ENCODE peak calls at places on chromosomes 12 and 14, in seven cellular contexts. W is H9, R is IMR-90, G is H1, L is mesendoderm, P is trophoblast cell, B is mesenchymal stem cell. S is an unnamed sample.

GRCh38 chr12:3717283-3717974 is 35.5 kb downstream of the CRACR2A start:
- DNase-seq in W (no peak), R (no peak), G (no peak), L (no peak), P (no peak), B (no peak), S (no peak)

GRCh38 chr12:6871052-6871957 is 1.8 kb downstream of the SPSB2 start:
- DNase-seq in W (peak), R (no peak), G (peak), L (peak), P (peak), B (peak), S (no peak)

GRCh38 chr12:48793696-48794095 is 4.8 kb upstream of the ADCY6 start:
- DNase-seq in W (no peak), R (no peak), G (no peak), L (no peak), P (no peak), B (no peak), S (no peak)

GRCh38 chr14:90726656-90727055 is 89.6 kb downstream of the TTC7B start:
- DNase-seq in W (peak), R (peak), G (no peak), L (peak), P (peak), B (peak), S (no peak)

GRCh38 chr12:107801150-107801549 is 26.6 kb downstream of the ASCL4 start:
- DNase-seq in W (no peak), R (peak), G (no peak), L (no peak), P (peak), B (no peak), S (no peak)

GRCh38 chr12:6280672-6281071 is 29.8 kb upstream of the PLEKHG6 start:
- DNase-seq in W (no peak), R (no peak), G (no peak), L (no peak), P (no peak), B (no peak), S (no peak)

GRCh38 chr12:99053599-99054362 is 408.7 kb downstream of the APAF1 start:
- DNase-seq in W (no peak), R (no peak), G (no peak), L (no peak), P (peak), B (no peak), S (no peak)

GRCh38 chr12:63978519-63978918 is 134.0 kb downstream of the SRGAP1 start:
- DNase-seq in W (no peak), R (peak), G (no peak), L (no peak), P (peak), B (peak), S (no peak)

GRCh38 chr14:84458881-84459280 is 1071.1 kb upstream of the FLRT2 start:
- DNase-seq in W (no peak), R (no peak), G (no peak), L (no peak), P (no peak), B (no peak), S (no peak)

GRCh38 chr12:120094485-120094884 is 22.1 kb downstream of the RAB35 start:
- DNase-seq in W (no peak), R (no peak), G (no peak), L (no peak), P (no peak), B (no peak), S (no peak)

GRCh38 chr14:60648934-60649814 is at the start of gene SIX1:
- DNase-seq in W (peak), R (peak), G (peak), L (peak), P (peak), B (peak), S (peak)

GRCh38 chr14:57831981-57832380 is 33.9 kb downstream of the SLC35F4 start:
- DNase-seq in W (peak), R (no peak), G (no peak), L (peak), P (no peak), B (no peak), S (peak)

GRCh38 chr12:130838951-130839769 is at the start of gene STX2:
- DNase-seq in W (peak), R (peak), G (peak), L (peak), P (peak), B (peak), S (peak)

GRCh38 chr14:96509457-96510090 is 7.4 kb downstream of the PAPOLA start:
- DNase-seq in W (no peak), R (no peak), G (no peak), L (no peak), P (no peak), B (no peak), S (no peak)

GRCh38 chr14:68633131-68633991 is 159.5 kb downstream of the ZFP36L1 start:
- DNase-seq in W (peak), R (no peak), G (peak), L (no peak), P (no peak), B (no peak), S (no peak)

GRCh38 chr14:63155511-63156189 is 48.6 kb upstream of the RHOJ start:
- DNase-seq in W (no peak), R (peak), G (no peak), L (no peak), P (peak), B (no peak), S (no peak)

GRCh38 chr14:46999661-47000060 is 348.1 kb upstream of the RPL10L start:
- DNase-seq in W (no peak), R (no peak), G (no peak), L (no peak), P (no peak), B (no peak), S (no peak)

GRCh38 chr14:77303417-77304156 is 17.1 kb downstream of the POMT2 start:
- DNase-seq in W (no peak), R (peak), G (no peak), L (peak), P (peak), B (peak), S (no peak)

GRCh38 chr12:121523741-121524140 is 57.1 kb downstream of the KDM2B start:
- DNase-seq in W (no peak), R (no peak), G (no peak), L (no peak), P (no peak), B (no peak), S (no peak)

GRCh38 chr12:48973992-48974673 is 2.6 kb upstream of the WNT10B start:
- DNase-seq in W (peak), R (peak), G (peak), L (no peak), P (peak), B (peak), S (no peak)

GRCh38 chr12:54622463-54623183 is 12.1 kb downstream of the LACRT start:
- DNase-seq in W (no peak), R (peak), G (no peak), L (no peak), P (peak), B (no peak), S (no peak)

GRCh38 chr12:103282124-103282523 is 213.6 kb downstream of the C12orf42 start:
- DNase-seq in W (no peak), R (no peak), G (no peak), L (no peak), P (no peak), B (no peak), S (no peak)

GRCh38 chr12:124369055-124369900 is 74.4 kb downstream of the RFLNA start:
- DNase-seq in W (no peak), R (peak), G (no peak), L (no peak), P (peak), B (peak), S (no peak)

GRCh38 chr14:27253946-27254345 is 656.1 kb upstream of the NOVA1 start:
- DNase-seq in W (no peak), R (no peak), G (no peak), L (no peak), P (no peak), B (no peak), S (no peak)

GRCh38 chr12:47396902-47397663 is 308.7 kb downstream of the RPAP3 start:
- DNase-seq in W (no peak), R (no peak), G (no peak), L (no peak), P (no peak), B (no peak), S (no peak)

GRCh38 chr14:88346048-88346639 is 23.1 kb upstream of the KCNK10 start:
- DNase-seq in W (no peak), R (no peak), G (no peak), L (no peak), P (no peak), B (no peak), S (no peak)

GRCh38 chr14:73176673-73177072 is 40.4 kb downstream of the PSEN1 start:
- DNase-seq in W (no peak), R (no peak), G (no peak), L (no peak), P (no peak), B (peak), S (no peak)

GRCh38 chr14:79451601-79452000 is 759.7 kb downstream of the DIO2 start:
- DNase-seq in W (no peak), R (no peak), G (no peak), L (no peak), P (no peak), B (no peak), S (no peak)

GRCh38 chr12:39372929-39373328 is 70.0 kb downstream of the KIF21A start:
- DNase-seq in W (no peak), R (no peak), G (no peak), L (no peak), P (no peak), B (no peak), S (no peak)

GRCh38 chr12:69620921-69621320 is 10.2 kb upstream of the LRRC10 start:
- DNase-seq in W (no peak), R (no peak), G (no peak), L (no peak), P (peak), B (no peak), S (no peak)

GRCh38 chr12:131920902-131921840 is 7.9 kb upstream of the PUS1 start:
- DNase-seq in W (no peak), R (no peak), G (no peak), L (no peak), P (no peak), B (no peak), S (no peak)

GRCh38 chr14:66315548-66315947 is 170.6 kb upstream of the CCDC196 start:
- DNase-seq in W (peak), R (no peak), G (peak), L (peak), P (no peak), B (no peak), S (no peak)

GRCh38 chr12:4036872-4037271 is 163.7 kb upstream of the PARP11 start:
- DNase-seq in W (no peak), R (no peak), G (no peak), L (no peak), P (no peak), B (no peak), S (no peak)

GRCh38 chr12:122961551-122962329 is 4.5 kb downstream of the ABCB9 start:
- DNase-seq in W (no peak), R (no peak), G (no peak), L (no peak), P (no peak), B (no peak), S (no peak)
- H3K23ac ChIP-seq in W (no peak), R (no peak), G (no peak), L (no peak), P (no peak), B (no peak), S (no peak)

DNA sequence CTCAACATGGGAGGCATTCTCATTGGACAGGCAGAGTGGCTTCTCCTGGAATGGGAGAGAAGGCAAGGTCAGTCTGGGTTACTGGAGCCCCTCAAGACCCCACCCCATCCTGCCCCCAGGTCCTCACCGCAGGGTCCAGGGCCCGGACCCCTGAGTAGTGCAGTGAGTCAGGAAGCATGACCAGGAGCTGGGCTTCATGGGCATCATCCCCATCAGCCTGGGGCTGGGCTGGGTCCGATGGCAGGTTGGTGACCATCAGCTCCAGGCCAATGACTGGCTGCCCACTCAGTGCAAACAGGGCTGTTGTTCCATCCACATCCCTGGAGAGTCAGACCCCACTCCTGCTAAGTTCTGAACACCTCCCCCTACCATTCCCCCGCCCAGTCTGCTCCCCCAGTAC is 13.1 kb downstream of the ITGA7 start:
- DNase-seq in W (no peak), R (no peak), G (no peak), L (no peak), P (no peak), B (no peak), S (no peak)
- H4K8ac ChIP-seq in W (no peak), R (no peak), G (no peak), L (no peak), P (no peak), B (no peak), S (no peak)

GRCh38 chr12:52245962-52246577 is 13.0 kb downstream of the KRT7 start:
- DNase-seq in W (no peak), R (no peak), G (no peak), L (no peak), P (peak), B (no peak), S (no peak)

GRCh38 chr12:52247622-52248540 is 14.8 kb downstream of the KRT7 start:
- DNase-seq in W (peak), R (no peak), G (no peak), L (no peak), P (peak), B (no peak), S (no peak)

GRCh38 chr12:52248541-52249035 is 15.5 kb downstream of the KRT7 start:
- DNase-seq in W (peak), R (no peak), G (no peak), L (no peak), P (peak), B (no peak), S (no peak)

GRCh38 chr12:52245259-52245961 is 12.4 kb downstream of the KRT7 start:
- DNase-seq in W (peak), R (no peak), G (no peak), L (no peak), P (peak), B (no peak), S (no peak)

DNA sequence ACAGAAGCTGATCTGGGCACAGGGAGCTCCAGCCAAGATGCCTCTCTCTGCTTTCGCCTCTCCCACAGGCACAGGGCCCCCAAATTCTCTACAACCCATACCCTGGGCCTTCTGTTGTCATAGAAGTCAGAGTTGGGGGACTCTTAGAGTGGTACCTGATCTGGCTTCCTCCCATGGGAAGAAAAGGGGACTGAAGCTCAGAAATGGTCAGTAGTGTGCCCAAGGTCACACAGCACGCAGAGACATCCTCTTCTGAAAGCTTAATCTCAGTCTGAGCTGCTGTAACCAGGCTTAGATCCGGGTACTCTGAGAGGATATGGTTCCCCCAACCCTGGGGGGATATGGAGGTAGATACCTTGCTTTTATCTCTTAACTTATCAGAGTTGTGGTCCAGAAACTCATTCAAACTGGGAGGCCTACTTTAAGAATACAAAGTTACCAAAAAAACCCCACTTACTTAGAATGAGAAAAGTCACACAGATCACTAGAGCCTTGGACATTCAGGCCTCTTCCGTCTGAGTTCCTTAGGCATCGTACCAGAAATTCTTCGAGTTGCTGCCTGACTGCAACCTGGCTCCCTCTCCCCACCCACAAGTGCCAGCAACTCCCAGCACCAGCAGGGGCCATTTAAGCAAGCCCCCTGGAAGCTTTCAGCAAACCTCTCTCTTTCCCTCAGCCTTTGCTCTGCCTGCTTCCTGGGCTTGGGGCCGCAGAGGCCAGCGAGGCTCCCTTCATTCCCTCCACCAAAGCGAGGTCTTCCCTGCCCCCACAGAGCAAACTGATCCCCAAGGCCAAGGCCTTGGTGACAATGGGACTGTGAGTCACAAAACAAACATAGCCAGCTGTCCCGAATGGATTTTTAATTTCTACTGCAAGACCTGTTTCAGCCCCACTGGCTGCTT is 13.9 kb downstream of the KRT7 start:
- DNase-seq in W (no peak), R (no peak), G (no peak), L (peak), P (peak), B (no peak), S (no peak)
- H3K23ac ChIP-seq in W (no peak), R (no peak), G (no peak), L (no peak), P (no peak), B (no peak), S (no peak)

DNA sequence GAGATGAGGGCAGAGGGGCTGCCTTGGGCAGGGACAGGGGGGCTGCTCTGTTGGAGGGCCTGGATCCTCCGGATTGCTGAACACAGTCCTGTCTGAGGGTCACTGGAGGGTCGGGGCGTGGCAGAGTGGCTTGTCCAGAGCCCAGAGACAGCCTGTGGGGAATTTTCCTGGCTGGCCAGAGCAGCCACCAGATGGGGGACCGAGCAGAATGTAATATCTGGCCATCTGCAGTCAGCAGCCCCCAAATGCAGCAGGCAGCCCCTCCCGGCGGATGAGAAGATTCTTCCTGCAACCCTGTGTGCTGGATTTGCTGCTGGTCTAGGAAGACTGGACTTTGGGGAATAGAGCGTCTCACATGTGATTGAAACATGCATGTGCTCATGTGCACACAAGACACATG is 23.3 kb upstream of the NOS1 start:
- DNase-seq in W (no peak), R (no peak), G (no peak), L (no peak), P (no peak), B (no peak), S (no peak)
- H4K8ac ChIP-seq in W (no peak), R (no peak), G (no peak), L (no peak), P (no peak), B (no peak), S (no peak)

GRCh38 chr14:22155582-22155981 is 433.4 kb downstream of the DAD1 start:
- DNase-seq in W (no peak), R (no peak), G (no peak), L (no peak), P (peak), B (no peak), S (no peak)
- H3K23ac ChIP-seq in W (no peak), R (no peak), G (no peak), L (no peak), P (no peak), B (no peak), S (no peak)

DNA sequence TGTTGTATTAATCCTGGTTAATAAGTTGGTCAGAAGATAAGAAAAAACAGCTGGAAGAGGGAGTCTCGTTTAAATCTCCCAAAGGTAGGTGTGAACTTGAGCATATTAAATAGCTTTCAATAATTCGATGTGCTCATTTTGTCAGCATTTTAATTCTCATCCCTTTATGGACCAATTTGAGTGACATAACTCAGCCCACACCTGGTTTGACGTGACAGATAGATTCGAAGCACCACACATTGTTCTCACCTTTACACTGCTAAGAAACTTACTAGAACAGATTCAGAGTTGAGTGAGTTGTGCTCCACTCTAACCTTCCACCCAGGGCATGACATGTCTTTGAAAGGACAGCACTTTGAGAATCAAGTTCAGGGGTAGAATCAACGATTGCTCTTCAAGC is 161.4 kb upstream of the GZMB start:
- DNase-seq in W (no peak), R (no peak), G (no peak), L (no peak), P (no peak), B (no peak), S (no peak)
- H4K8ac ChIP-seq in W (no peak), R (no peak), G (no peak), L (no peak), P (no peak), B (no peak), S (no peak)

GRCh38 chr14:94775875-94776217 is 5.9 kb upstream of the GSC start:
- DNase-seq in W (no peak), R (peak), G (no peak), L (no peak), P (peak), B (no peak), S (no peak)

GRCh38 chr14:94773682-94774211 is 3.8 kb upstream of the GSC start:
- DNase-seq in W (peak), R (no peak), G (peak), L (peak), P (no peak), B (no peak), S (no peak)

GRCh38 chr14:94771906-94772468 is 2.1 kb upstream of the GSC start:
- DNase-seq in W (no peak), R (no peak), G (peak), L (peak), P (no peak), B (no peak), S (no peak)

GRCh38 chr14:94773017-94773681 is 3.2 kb upstream of the GSC start:
- DNase-seq in W (peak), R (no peak), G (peak), L (peak), P (peak), B (peak), S (no peak)

GRCh38 chr14:94775082-94775874 is 5.4 kb upstream of the GSC start:
- DNase-seq in W (peak), R (no peak), G (no peak), L (peak), P (peak), B (no peak), S (no peak)
- H3K23ac ChIP-seq in W (no peak), R (no peak), G (no peak), L (no peak), P (no peak), B (no peak), S (no peak)

S was measured in neuronal stem cell.